ENCODE peak calls at places on chromosomes 5 and 9, in nine cellular contexts. P is uterus, B is AG10803, S is cardiac fibroblast, V is HFF-Myc, Z is HCT116, D is WERI-Rb-1, C is mammary epithelial cell, O is neural progenitor cell. X is an unnamed sample.

GRCh38 chr5:60417500-60418181 is 282.3 kb downstream of the DEPDC1B start:
- DNase-seq in C (no peak), P (no peak), Z (no peak), O (no peak), V (no peak), B (no peak), D (no peak), S (no peak), X (no peak)

GRCh38 chr9:27094640-27095039 is 14.4 kb upstream of the TEK start:
- DNase-seq in V (no peak), O (no peak), Z (no peak), S (peak), B (peak), P (no peak), C (peak), D (no peak), X (no peak)

GRCh38 chr9:119365291-119366027 is 3.8 kb downstream of the BRINP1 start:
- DNase-seq in Z (no peak), O (peak), B (peak), S (peak), D (peak), P (no peak), C (peak), V (no peak), X (no peak)

GRCh38 chr5:80622756-80623155 is 31.7 kb upstream of the MSH3 start:
- DNase-seq in V (no peak), C (no peak), Z (no peak), B (no peak), O (no peak), P (no peak), D (no peak), S (no peak), X (no peak)

GRCh38 chr5:67404261-67405100 is 207.9 kb upstream of the CD180 start:
- DNase-seq in O (no peak), P (no peak), C (peak), Z (no peak), S (peak), B (peak), V (no peak), D (no peak), X (peak)

GRCh38 chr9:70574222-70574837 is 159.9 kb upstream of the KLF9 start:
- DNase-seq in P (peak), B (peak), C (no peak), O (peak), Z (no peak), S (peak), D (no peak), V (no peak), X (no peak)

GRCh38 chr5:132427285-132428146 is 58.0 kb downstream of the SLC22A5 start:
- DNase-seq in B (peak), V (no peak), D (no peak), O (no peak), P (no peak), Z (no peak), C (no peak), S (no peak), X (no peak)

GRCh38 chr9:114003756-114004155 is 74.3 kb downstream of the AMBP start:
- DNase-seq in C (no peak), D (peak), O (no peak), V (no peak), S (no peak), Z (no peak), P (peak), B (peak), X (no peak)

GRCh38 chr5:113266913-113267227 is 167.9 kb downstream of the TSSK1B start:
- DNase-seq in V (no peak), D (no peak), Z (no peak), C (peak), P (no peak), S (no peak), O (no peak), B (peak), X (no peak)

GRCh38 chr5:95712347-95712958 is 18.7 kb upstream of the RHOBTB3 start:
- DNase-seq in C (peak), S (peak), V (peak), B (peak), O (no peak), Z (peak), P (no peak), D (no peak), X (peak)

GRCh38 chr5:180358694-180359093 is 5.6 kb upstream of the GFPT2 start:
- DNase-seq in V (no peak), Z (no peak), S (no peak), P (no peak), C (no peak), D (no peak), O (no peak), B (no peak), X (no peak)

GRCh38 chr5:165616550-165617430 is 2111.4 kb downstream of the MAT2B start:
- DNase-seq in Z (no peak), V (no peak), D (no peak), S (no peak), C (no peak), O (peak), P (no peak), B (no peak), X (no peak)

GRCh38 chr9:24036459-24036858 is 210.4 kb upstream of the ELAVL2 start:
- DNase-seq in P (no peak), O (no peak), V (no peak), Z (no peak), C (no peak), S (no peak), D (no peak), B (no peak), X (no peak)

GRCh38 chr9:134983094-134983493 is 65.4 kb upstream of the FCN1 start:
- DNase-seq in C (no peak), D (peak), S (peak), V (no peak), Z (no peak), O (peak), B (no peak), P (no peak), X (peak)

GRCh38 chr9:99266136-99267023 is 44.3 kb downstream of the SEC61B start:
- DNase-seq in B (peak), C (peak), D (peak), O (peak), S (peak), V (peak), Z (peak), P (peak), X (peak)

GRCh38 chr5:126852104-126852531 is 75.2 kb downstream of the LMNB1 start:
- DNase-seq in S (peak), Z (no peak), B (peak), D (no peak), P (no peak), V (no peak), C (no peak), O (no peak), X (no peak)

GRCh38 chr9:8632493-8632892 is 832.9 kb upstream of the DMAC1 start:
- DNase-seq in S (no peak), P (no peak), V (no peak), C (no peak), O (no peak), B (no peak), Z (no peak), D (no peak), X (no peak)

GRCh38 chr9:122991370-122991830 is 42.1 kb upstream of the GPR21 start:
- DNase-seq in B (peak), C (peak), V (peak), O (peak), S (peak), P (peak), Z (peak), D (no peak), X (peak)

GRCh38 chr9:88747768-88748167 is 212.8 kb downstream of the NXNL2 start:
- DNase-seq in B (peak), O (no peak), S (peak), C (peak), Z (no peak), D (no peak), V (peak), P (peak), X (no peak)

GRCh38 chr9:114396558-114397218 is 8.9 kb upstream of the AKNA start:
- DNase-seq in O (peak), C (no peak), Z (peak), S (peak), P (peak), V (no peak), B (peak), D (no peak), X (no peak)

GRCh38 chr9:16145196-16145950 is 592.5 kb downstream of the CCDC171 start:
- DNase-seq in C (peak), P (peak), Z (no peak), B (no peak), O (no peak), D (no peak), S (no peak), V (no peak), X (no peak)

GRCh38 chr5:59543826-59544442 is 349.6 kb downstream of the PDE4D start:
- DNase-seq in C (no peak), V (no peak), P (peak), D (no peak), B (peak), S (no peak), Z (no peak), O (no peak), X (no peak)

GRCh38 chr9:124040186-124040920 is 28.8 kb downstream of the LHX2 start:
- DNase-seq in B (peak), S (peak), O (peak), C (no peak), Z (no peak), V (no peak), D (peak), P (no peak), X (no peak)

GRCh38 chr5:6105350-6105749 is 273.0 kb downstream of the MED10 start:
- DNase-seq in C (no peak), B (no peak), Z (no peak), V (no peak), P (no peak), D (no peak), S (no peak), O (no peak), X (no peak)

DNA sequence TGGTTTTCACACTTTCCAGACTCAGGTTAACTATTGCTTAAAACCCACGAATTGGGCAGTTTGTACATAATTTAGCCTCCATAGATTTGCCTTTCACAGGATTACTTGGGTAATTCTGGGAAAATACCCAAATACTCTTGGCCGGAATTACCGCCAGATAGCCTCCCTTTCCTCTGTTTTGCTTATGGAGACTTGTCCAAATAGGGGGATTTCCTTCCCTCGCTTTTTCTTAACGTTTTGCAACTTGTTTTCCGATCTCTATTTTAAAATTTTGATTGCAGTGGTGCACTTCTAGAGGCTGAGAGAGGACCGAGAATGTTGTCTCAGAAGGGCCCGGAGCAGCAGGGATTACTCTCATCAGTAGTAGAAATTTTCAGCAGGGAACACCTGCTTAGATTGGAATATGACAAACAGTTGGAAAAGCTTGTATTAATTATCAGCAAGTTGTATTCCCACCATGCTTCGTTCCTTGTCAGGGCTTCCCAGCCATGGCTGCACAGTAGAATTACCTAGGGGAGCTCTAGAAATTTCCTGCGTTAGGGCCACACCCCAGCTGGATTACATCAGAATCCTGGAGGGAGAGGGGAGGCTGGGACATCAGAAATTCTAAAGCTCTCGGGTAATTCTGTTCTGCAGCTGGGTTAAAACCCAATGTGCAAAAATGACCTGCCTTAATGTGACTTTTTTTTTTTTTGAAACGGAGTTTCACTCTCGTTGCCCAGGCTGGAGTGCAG is 329.1 kb downstream of the SH3GL2 start:
- DNase-seq in O (no peak), B (no peak), C (no peak), S (no peak), D (no peak), V (no peak), P (no peak), Z (no peak), X (no peak)
- H3K4me3 ChIP-seq in O (peak), B (no peak), C (no peak), S (no peak), D (no peak), V (no peak), P (peak), Z (no peak), X (no peak)

DNA sequence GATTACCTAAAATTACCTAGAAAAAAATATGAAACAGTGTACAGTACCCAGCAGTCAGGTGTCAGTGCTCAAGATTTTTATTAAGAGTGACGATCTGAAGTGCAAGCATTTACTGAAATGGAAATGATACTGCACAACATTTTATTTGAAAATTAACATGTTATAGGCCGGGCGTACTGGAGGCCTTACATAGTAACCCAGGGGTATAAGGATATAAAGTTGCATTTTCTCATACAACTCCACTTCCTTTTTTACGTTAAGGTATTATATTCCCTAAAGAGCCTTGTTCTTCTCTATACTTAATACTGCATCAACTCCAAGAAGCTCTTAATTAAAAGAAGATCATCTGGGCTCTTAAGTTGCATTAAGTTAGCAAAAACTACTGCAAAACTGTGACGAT is 3.3 kb downstream of the MAT2B start:
- DNase-seq in Z (no peak), V (no peak), C (no peak), P (no peak), S (no peak), B (no peak), O (no peak), D (no peak), X (no peak)
- H3K4me3 ChIP-seq in Z (no peak), V (peak), C (peak), P (no peak), S (peak), B (peak), O (no peak), D (no peak), X (peak)

GRCh38 chr5:77628840-77629552 is 9.5 kb downstream of the OTP start:
- DNase-seq in S (no peak), P (no peak), C (no peak), V (no peak), B (no peak), Z (no peak), D (no peak), O (peak), X (no peak)
- H3K4me3 ChIP-seq in S (no peak), P (no peak), C (no peak), V (no peak), B (no peak), Z (no peak), D (no peak), O (peak), X (peak)

GRCh38 chr9:90815183-90815943 is 13.7 kb downstream of the SYK start:
- DNase-seq in P (no peak), D (no peak), S (no peak), C (no peak), Z (no peak), B (no peak), V (no peak), O (no peak), X (no peak)

GRCh38 chr9:90816690-90817089 is 15.1 kb downstream of the SYK start:
- DNase-seq in C (no peak), D (no peak), B (no peak), S (no peak), O (no peak), Z (no peak), V (no peak), P (no peak), X (no peak)

GRCh38 chr9:90814355-90814754 is 12.7 kb downstream of the SYK start:
- DNase-seq in S (no peak), C (no peak), P (no peak), B (no peak), Z (no peak), D (no peak), V (no peak), O (no peak), X (no peak)

GRCh38 chr9:90813523-90813922 is 11.9 kb downstream of the SYK start:
- DNase-seq in C (no peak), D (no peak), O (no peak), Z (no peak), P (no peak), B (no peak), S (no peak), V (no peak), X (no peak)

DNA sequence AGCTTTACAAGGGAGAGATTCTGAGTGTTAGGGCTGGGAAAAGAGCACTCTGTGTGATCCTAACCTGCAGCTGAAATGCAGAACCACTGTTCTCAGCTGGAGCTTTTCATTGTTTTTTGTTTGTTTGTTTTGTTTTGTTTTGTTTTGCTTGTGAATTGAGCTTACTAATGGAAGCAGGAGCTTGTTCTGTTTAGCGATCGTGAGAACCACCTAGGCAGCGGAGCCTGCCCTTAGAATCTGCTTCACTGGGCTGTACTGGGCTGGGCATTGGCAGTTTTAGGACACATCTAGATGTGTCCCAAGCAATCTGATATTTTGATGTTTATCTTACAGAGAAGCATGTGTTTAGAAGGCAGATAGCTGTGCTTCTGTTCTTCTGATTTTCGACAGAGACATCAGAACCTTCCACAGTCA is 14.3 kb downstream of the SYK start:
- DNase-seq in B (no peak), D (no peak), O (peak), S (no peak), C (no peak), V (no peak), Z (no peak), P (no peak), X (no peak)
- H3K4me3 ChIP-seq in B (no peak), D (no peak), O (no peak), S (no peak), C (no peak), V (no peak), Z (no peak), P (no peak), X (no peak)

DNA sequence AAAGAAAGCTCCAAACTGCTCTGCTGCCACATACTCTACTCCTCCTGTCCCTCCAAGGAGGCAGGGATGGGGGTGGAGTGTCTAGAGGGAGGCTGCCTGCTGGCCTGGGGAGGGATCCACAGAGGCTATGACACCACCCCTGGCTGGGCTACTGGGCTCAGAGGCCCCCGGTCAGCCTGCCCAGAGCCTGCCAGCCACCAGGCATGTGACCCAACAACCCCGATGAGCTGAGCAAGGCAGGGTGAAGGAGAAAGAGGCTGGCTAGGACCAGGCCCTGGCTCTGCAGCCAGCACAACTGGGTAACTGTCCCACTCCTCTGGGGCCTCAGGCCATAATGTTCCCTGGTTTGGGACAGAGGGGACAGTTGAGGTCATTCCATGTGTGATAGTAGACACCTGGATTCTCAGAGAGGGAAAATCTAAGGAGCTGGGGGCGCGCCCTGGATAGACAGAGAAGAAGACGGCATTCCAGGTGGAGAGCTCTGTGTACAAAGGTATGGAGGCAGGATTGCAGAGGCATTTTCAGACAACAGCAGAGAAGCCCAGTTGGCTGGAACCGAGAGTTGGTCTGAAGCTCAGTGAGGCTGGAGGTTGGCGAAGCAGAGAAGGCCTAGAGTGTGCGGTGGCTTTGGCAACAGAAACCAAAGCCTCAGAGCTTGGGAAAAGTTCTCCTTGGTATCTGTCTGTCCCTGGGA is 33.8 kb upstream of the IL17B start:
- DNase-seq in D (no peak), O (no peak), P (peak), V (no peak), B (peak), Z (no peak), C (no peak), S (peak), X (no peak)
- H3K4me3 ChIP-seq in D (no peak), O (no peak), P (peak), V (no peak), B (peak), Z (no peak), C (no peak), S (no peak), X (no peak)

GRCh38 chr9:93300175-93300572 is 116.2 kb downstream of the WNK2 start:
- DNase-seq in D (no peak), B (no peak), S (no peak), C (no peak), P (no peak), Z (no peak), O (no peak), V (no peak), X (no peak)
- H3K4me3 ChIP-seq in D (no peak), B (no peak), S (no peak), C (no peak), P (no peak), Z (no peak), O (no peak), V (no peak), X (no peak)

DNA sequence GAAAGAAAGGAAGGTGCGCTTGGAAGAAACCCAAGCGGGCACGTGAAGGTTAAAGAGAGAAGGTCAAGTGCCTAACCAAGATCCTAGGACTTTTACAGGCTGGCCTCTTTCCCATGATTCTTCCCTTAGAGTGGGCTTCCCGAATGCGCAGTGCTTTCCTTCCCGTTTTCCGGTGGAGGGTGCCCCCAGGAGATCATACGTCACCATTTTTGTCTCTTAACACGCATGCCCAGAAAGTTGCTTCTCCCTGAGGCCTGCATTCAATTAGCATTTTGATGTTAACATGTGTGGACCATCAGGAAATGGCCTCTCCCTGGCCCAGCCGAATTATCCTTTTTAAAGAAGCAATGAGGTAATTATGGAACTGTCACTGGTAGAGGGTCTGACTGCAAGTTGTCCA is 1.9 kb upstream of the RUSC2 start:
- DNase-seq in D (no peak), O (no peak), Z (no peak), V (peak), P (peak), B (peak), C (no peak), S (no peak), X (no peak)
- H3K4me3 ChIP-seq in D (no peak), O (no peak), Z (no peak), V (peak), P (no peak), B (peak), C (no peak), S (no peak), X (no peak)

DNA sequence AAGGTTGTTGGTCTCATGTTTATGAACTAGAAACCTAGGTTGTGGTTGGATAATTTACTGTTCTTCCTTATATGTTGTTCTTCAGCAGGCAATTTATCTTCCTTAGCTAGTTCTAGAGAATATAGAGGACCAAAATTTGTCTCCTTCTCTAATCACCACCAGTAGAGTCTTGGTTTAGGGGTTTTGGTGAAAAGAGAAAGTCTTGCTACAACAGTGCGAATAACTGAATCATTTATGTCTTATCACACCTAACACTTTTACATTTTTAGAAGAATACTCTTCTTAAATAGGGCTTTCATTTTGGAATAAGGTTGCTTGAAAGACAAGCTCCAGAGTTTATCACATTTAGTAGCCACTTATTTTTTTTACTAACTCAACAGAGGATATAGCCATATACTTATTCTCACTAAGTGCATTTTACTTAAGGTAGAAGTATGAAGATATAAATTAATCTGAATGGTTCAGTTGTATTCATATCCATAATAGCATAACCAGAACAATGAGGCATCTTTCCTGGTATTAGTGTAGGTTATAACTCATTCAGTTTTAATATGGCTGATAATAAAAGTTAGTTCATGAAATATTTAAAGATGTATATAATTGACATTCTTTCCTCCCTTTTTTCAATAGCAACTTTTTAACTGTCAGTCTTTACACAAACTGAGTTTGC is 67.9 kb downstream of the ERBIN start:
- DNase-seq in B (no peak), Z (no peak), P (no peak), C (no peak), O (no peak), S (no peak), V (no peak), D (no peak), X (no peak)
- H3K4me3 ChIP-seq in B (no peak), Z (no peak), P (no peak), C (no peak), O (no peak), S (no peak), V (no peak), D (no peak), X (no peak)

X was measured in Panc1.